ENCODE peak calls at places on chromosomes 5 and 9, in eight cellular contexts. Z, H, K, N, U, A, M and X are unnamed samples.

GRCh38 chr5:42950466-42951168 is 89.5 kb downstream of the ANXA2R start:
- DNase-seq in N (peak), U (peak), A (peak), M (peak), K (peak), H (no peak), Z (no peak), X (peak)

GRCh38 chr9:118992813-118993747 is 376.2 kb downstream of the BRINP1 start:
- DNase-seq in H (no peak), U (no peak), N (no peak), A (no peak), M (no peak), Z (no peak), K (no peak), X (no peak)

GRCh38 chr9:79129865-79130480 is 441.8 kb upstream of the TLE4 start:
- DNase-seq in U (peak), A (peak), N (peak), M (no peak), Z (peak), H (no peak), K (peak), X (no peak)

GRCh38 chr5:174229640-174230350 is 184.3 kb downstream of the NSG2 start:
- DNase-seq in N (no peak), A (no peak), Z (no peak), U (peak), K (peak), M (no peak), H (no peak), X (no peak)

GRCh38 chr5:159412284-159413046 is 82.2 kb upstream of the IL12B start:
- DNase-seq in K (no peak), A (no peak), U (no peak), N (peak), Z (no peak), M (peak), H (no peak), X (no peak)

GRCh38 chr5:179762781-179763176 is 30.2 kb downstream of the MAML1 start:
- DNase-seq in K (no peak), A (no peak), N (no peak), Z (no peak), U (peak), M (no peak), H (no peak), X (no peak)

GRCh38 chr5:27845248-27845647 is 806.9 kb upstream of the CDH9 start:
- DNase-seq in H (no peak), M (no peak), U (peak), Z (no peak), N (no peak), A (no peak), K (peak), X (no peak)

GRCh38 chr5:5323551-5323950 is 98.9 kb upstream of the ICE1 start:
- DNase-seq in U (no peak), H (no peak), M (no peak), Z (no peak), A (no peak), K (no peak), N (no peak), X (no peak)

GRCh38 chr9:114494776-114495569 is 10.3 kb downstream of the WHRN start:
- DNase-seq in Z (no peak), U (no peak), H (no peak), M (no peak), K (no peak), N (no peak), A (no peak), X (no peak)

GRCh38 chr9:121658591-121658990 is 7.2 kb downstream of the DAB2IP start:
- DNase-seq in A (no peak), U (no peak), H (no peak), M (no peak), N (no peak), Z (no peak), K (no peak), X (no peak)

GRCh38 chr5:72125931-72126620 is 18.8 kb downstream of the MAP1B start:
- DNase-seq in M (no peak), K (no peak), U (no peak), N (no peak), H (no peak), A (no peak), Z (no peak), X (no peak)

GRCh38 chr5:82023530-82024095 is 51.8 kb downstream of the ATG10 start:
- DNase-seq in H (no peak), Z (no peak), N (no peak), K (no peak), U (no peak), A (no peak), M (no peak), X (no peak)

GRCh38 chr5:2797981-2798380 is 46.5 kb upstream of the IRX2 start:
- DNase-seq in N (no peak), H (no peak), U (no peak), K (peak), Z (no peak), A (no peak), M (no peak), X (no peak)

GRCh38 chr5:177310332-177310731 is 1.4 kb downstream of the MXD3 start:
- DNase-seq in M (no peak), N (no peak), K (no peak), Z (no peak), H (no peak), U (no peak), A (no peak), X (no peak)

GRCh38 chr9:120928015-120928719 is 1.6 kb upstream of the TRAF1 start:
- DNase-seq in A (peak), K (no peak), M (peak), U (no peak), Z (no peak), N (peak), H (no peak), X (peak)

GRCh38 chr9:121844090-121844489 is 192.7 kb downstream of the DAB2IP start:
- DNase-seq in U (peak), K (no peak), Z (no peak), A (no peak), M (peak), N (no peak), H (peak), X (no peak)

GRCh38 chr5:14438195-14438606 is 143.4 kb upstream of the OTULINL start:
- DNase-seq in M (no peak), Z (no peak), N (no peak), U (no peak), A (no peak), H (no peak), K (no peak), X (no peak)

GRCh38 chr9:77495834-77496671 is 152.1 kb downstream of the GNA14 start:
- DNase-seq in K (peak), N (no peak), U (peak), H (no peak), M (no peak), A (peak), Z (no peak), X (no peak)

GRCh38 chr9:126666155-126666803 is 52.6 kb downstream of the LMX1B start:
- DNase-seq in K (no peak), U (no peak), N (peak), M (no peak), A (no peak), H (no peak), Z (no peak), X (no peak)

GRCh38 chr5:72280655-72281069 is 39.4 kb downstream of the MRPS27 start:
- DNase-seq in M (no peak), N (no peak), U (peak), A (no peak), Z (no peak), H (no peak), K (peak), X (no peak)

GRCh38 chr9:93621922-93622321 is 45.5 kb downstream of the PHF2 start:
- DNase-seq in A (no peak), M (no peak), H (no peak), U (no peak), Z (no peak), N (no peak), K (no peak), X (no peak)

GRCh38 chr5:141392429-141393198 is at the start of gene PCDHGA8:
- DNase-seq in N (peak), H (no peak), A (no peak), Z (no peak), M (no peak), K (no peak), U (no peak), X (no peak)
- TF ChIP-seq CTCF in N (peak), H (no peak), A (no peak), Z (no peak), M (no peak), K (no peak), U (peak), X (peak)

DNA sequence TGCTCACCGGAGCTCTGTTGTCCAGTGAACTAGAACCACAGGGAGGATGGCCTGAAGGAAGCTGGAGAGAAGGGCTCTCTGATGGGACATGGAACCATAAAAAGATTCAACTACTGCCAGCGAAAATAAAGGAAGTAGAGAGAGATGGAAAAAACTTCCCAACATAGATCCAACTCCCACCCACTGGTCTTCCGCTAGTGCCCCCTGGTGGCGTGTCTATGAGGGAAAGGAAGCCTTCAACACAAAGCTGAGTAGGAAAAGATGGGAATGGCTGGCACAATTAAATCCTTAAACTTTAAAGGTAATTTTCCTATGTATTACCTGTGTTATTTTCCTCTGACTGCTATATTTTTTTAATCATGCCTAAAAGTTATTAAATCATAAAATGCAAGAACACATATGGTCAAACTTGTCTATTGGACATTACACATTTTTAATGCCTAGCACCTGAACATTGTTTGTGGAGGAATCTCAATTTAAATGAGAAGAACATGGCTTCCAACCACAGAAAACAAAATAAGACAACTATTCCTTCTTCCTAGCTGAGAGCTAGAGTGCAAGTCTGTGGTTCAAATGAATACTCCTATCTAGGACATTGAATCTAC is 51.5 kb downstream of the CEP120 start:
- DNase-seq in U (no peak), H (no peak), M (peak), Z (peak), K (peak), N (peak), A (peak), X (peak)
- TF ChIP-seq CTCF in U (peak), H (peak), M (peak), Z (peak), K (peak), N (peak), A (no peak), X (peak)

DNA sequence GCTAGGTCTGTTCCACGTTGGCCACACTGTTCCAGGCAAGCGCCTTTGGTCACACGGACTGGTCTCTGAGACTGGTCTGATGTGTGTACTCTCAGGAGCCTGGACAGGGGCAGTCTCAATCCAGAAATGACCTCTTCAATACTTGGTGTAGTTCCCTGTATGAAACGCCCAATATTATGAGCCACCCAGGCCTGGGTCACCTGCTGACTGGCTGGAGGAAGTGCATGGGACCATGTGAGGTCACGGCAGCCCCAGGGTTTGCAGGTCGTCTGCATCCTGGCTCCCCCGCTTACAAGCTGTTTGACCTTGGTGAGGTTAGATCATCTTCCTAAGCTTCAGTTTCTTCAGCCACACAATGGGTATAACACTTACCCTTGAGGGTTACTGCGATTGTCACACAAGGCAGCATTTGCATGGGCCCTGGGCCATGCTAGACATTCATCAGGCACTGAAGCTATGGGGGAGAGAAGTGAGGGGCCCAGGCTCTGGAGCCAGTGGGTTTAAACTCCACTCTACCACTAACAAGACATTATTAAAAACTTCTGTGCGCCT is 5.2 kb upstream of the GRHPR start:
- DNase-seq in U (no peak), H (no peak), K (no peak), N (peak), A (no peak), M (no peak), Z (no peak), X (no peak)
- TF ChIP-seq CTCF in U (no peak), H (no peak), K (no peak), N (peak), A (no peak), M (no peak), Z (no peak), X (no peak)

GRCh38 chr9:116284518-116284917 is 130.9 kb downstream of the PAPPA start:
- DNase-seq in M (no peak), Z (no peak), A (no peak), H (no peak), U (no peak), K (no peak), N (no peak), X (no peak)

GRCh38 chr9:116287721-116288120 is 134.1 kb downstream of the PAPPA start:
- DNase-seq in N (no peak), H (no peak), K (peak), M (no peak), U (peak), A (no peak), Z (no peak), X (no peak)

GRCh38 chr9:116286287-116286686 is 132.7 kb downstream of the PAPPA start:
- DNase-seq in H (no peak), Z (no peak), M (no peak), U (peak), K (no peak), A (no peak), N (no peak), X (no peak)

GRCh38 chr9:116282598-116282997 is 129.0 kb downstream of the PAPPA start:
- DNase-seq in H (no peak), Z (no peak), U (no peak), A (no peak), N (no peak), K (no peak), M (no peak), X (no peak)

GRCh38 chr9:116285320-116285719 is 131.7 kb downstream of the PAPPA start:
- DNase-seq in H (no peak), K (no peak), Z (no peak), M (no peak), N (no peak), A (no peak), U (no peak), X (no peak)
- TF ChIP-seq CTCF in H (peak), K (peak), Z (peak), M (no peak), N (no peak), A (no peak), U (peak), X (no peak)

DNA sequence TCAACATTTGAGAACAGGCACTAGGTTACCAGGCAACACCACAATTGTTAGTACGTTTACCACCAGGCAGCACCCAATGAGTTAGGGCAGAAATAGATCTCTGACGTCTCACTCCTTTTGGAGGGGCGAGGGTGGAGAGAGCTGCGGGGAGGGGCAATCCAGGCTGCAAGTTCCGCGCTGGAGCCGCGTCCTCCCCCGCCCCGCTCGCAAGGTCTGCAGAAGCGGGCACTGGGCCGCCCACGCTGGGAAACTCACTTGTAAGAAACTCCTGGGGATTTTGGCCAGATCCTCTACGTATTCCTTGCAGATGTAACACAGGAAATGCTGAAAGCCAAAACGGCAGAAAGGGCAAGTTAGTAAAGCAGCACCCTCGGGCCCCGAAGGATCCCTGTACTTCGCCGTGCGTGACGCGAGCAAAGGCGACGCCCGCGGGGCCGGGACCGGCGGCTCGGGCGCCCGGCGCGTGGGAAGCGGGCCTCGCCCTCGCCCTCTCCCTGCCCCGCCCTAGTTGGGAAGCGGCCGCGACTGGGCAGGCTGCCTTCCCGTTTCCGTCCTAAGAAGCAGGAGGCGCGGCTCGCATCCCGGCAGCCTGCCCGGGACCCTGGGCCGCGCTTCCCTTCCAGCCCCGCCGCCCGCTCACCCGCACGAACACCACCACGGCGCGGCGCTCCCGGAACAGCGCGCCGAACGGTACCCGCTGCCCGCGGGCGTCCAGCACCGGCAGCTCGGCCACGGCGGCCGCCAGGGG is 493 bp downstream of the PRXL2C start:
- DNase-seq in A (peak), H (peak), U (peak), M (peak), K (peak), Z (peak), N (no peak), X (peak)
- TF ChIP-seq CTCF in A (peak), H (peak), U (no peak), M (no peak), K (no peak), Z (peak), N (no peak), X (no peak)